ENCODE peak calls at places on chromosome 1, in seven cellular contexts. G, L, S, C, J, E and A are unnamed samples.

GRCh38 chr1:185155600-185156320 is 993 bp downstream of the TRMT1L start:
- DNase-seq in G (no peak), L (peak), S (peak), C (no peak), J (no peak), E (no peak), A (no peak)

GRCh38 chr1:3283849-3284248 is 170.6 kb upstream of the ARHGEF16 start:
- DNase-seq in G (no peak), L (no peak), S (no peak), C (no peak), J (no peak), E (no peak), A (no peak)

GRCh38 chr1:214632091-214632490 is 29.1 kb downstream of the CENPF start:
- DNase-seq in G (no peak), L (no peak), S (no peak), C (no peak), J (no peak), E (no peak), A (no peak)

GRCh38 chr1:87644033-87644432 is 315.4 kb downstream of the LMO4 start:
- DNase-seq in G (no peak), L (no peak), S (no peak), C (no peak), J (no peak), E (no peak), A (no peak)

GRCh38 chr1:68918563-68918962 is 421.7 kb upstream of the DEPDC1 start:
- DNase-seq in G (no peak), L (no peak), S (no peak), C (no peak), J (no peak), E (no peak), A (no peak)

GRCh38 chr1:58896211-58897183 is 112.7 kb upstream of the JUN start:
- DNase-seq in G (peak), L (peak), S (no peak), C (peak), J (no peak), E (no peak), A (no peak)

GRCh38 chr1:119914071-119914470 is 17.8 kb upstream of the ADAM30 start:
- DNase-seq in G (no peak), L (no peak), S (no peak), C (no peak), J (no peak), E (no peak), A (no peak)

GRCh38 chr1:204711947-204712701 is 26.6 kb upstream of the LRRN2 start:
- DNase-seq in G (no peak), L (no peak), S (no peak), C (peak), J (peak), E (peak), A (no peak)

GRCh38 chr1:3869751-3870301 is 12.6 kb downstream of the DFFB start:
- DNase-seq in G (no peak), L (no peak), S (no peak), C (peak), J (no peak), E (no peak), A (no peak)